ENCODE peak calls at places on chromosome 9, in eight cellular contexts. Z is right atrium auricular region, O is IMR-90, C is brain microvascular endothelial cell, F is BE2C, T is adrenal gland, J is AG09309, K is fibroblast of villous mesenchyme. W is an unnamed sample.

GRCh38 chr9:100277166-100277979 is 75.4 kb downstream of the TEX10 start:
- DNase-seq in K (peak), J (peak), T (no peak), O (peak), C (peak), F (no peak), Z (no peak), W (peak)

GRCh38 chr9:98323831-98324135 is 68.3 kb upstream of the TBC1D2 start:
- DNase-seq in T (no peak), F (no peak), C (no peak), O (no peak), Z (no peak), K (no peak), J (no peak), W (no peak)

GRCh38 chr9:120932086-120932818 is 5.7 kb upstream of the TRAF1 start:
- DNase-seq in F (no peak), C (no peak), Z (peak), K (no peak), J (no peak), O (no peak), T (peak), W (no peak)

GRCh38 chr9:137313956-137314560 is 12.0 kb upstream of the NRARP start:
- DNase-seq in K (no peak), T (no peak), F (no peak), J (no peak), C (no peak), Z (no peak), O (no peak), W (no peak)

GRCh38 chr9:77025146-77025545 is 5.7 kb downstream of the FOXB2 start:
- DNase-seq in K (no peak), J (no peak), O (no peak), Z (no peak), F (no peak), T (no peak), C (no peak), W (peak)

GRCh38 chr9:8653855-8654254 is 854.3 kb upstream of the DMAC1 start:
- DNase-seq in C (peak), O (no peak), J (no peak), K (no peak), F (no peak), T (no peak), Z (no peak), W (no peak)

GRCh38 chr9:104868687-104869404 is 59.1 kb downstream of the ABCA1 start:
- DNase-seq in F (no peak), J (peak), C (peak), Z (no peak), K (peak), O (peak), T (peak), W (peak)

GRCh38 chr9:134738869-134739659 is 97.5 kb downstream of the COL5A1 start:
- DNase-seq in Z (peak), T (peak), K (peak), C (peak), J (no peak), F (peak), O (peak), W (no peak)

GRCh38 chr9:70257991-70258691 is 637 bp upstream of the SMC5 start:
- DNase-seq in T (peak), O (peak), J (no peak), K (peak), Z (peak), C (peak), F (no peak), W (peak)

GRCh38 chr9:107782789-107783188 is 293.2 kb upstream of the KLF4 start:
- DNase-seq in T (no peak), K (peak), O (no peak), C (no peak), Z (no peak), F (no peak), J (no peak), W (no peak)

GRCh38 chr9:92637886-92638620 is 31.9 kb downstream of the IPPK start:
- DNase-seq in K (no peak), F (no peak), C (no peak), O (no peak), Z (peak), T (no peak), J (no peak), W (no peak)

GRCh38 chr9:126164796-126165525 is 161.7 kb upstream of the MVB12B start:
- DNase-seq in T (no peak), J (no peak), K (no peak), C (no peak), F (no peak), O (no peak), Z (peak), W (no peak)

DNA sequence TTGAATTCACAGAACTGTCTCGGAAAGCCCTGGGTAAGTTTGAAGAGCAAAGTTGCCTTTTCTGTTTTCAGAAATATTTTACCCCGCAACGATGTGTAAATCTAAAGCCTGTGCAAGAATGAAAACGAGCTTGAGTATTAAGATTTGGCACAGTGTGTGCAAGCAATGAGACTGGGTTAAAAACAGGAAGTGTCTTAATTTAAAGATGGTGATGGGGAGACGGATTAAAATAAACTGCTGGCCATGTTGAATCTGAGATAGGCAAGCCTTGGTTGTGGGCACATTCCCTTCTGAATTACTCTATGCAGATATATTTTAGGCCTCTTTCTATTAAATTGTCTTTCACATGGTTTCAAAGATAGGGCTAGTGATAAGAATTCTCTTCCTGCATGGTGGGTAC is 294.2 kb upstream of the DMRT1 start:
- DNase-seq in O (no peak), F (no peak), J (no peak), K (no peak), C (no peak), Z (no peak), T (no peak), W (no peak)
- H3K4me3 ChIP-seq in O (no peak), F (no peak), J (no peak), K (no peak), C (no peak), Z (peak), T (no peak), W (no peak)

DNA sequence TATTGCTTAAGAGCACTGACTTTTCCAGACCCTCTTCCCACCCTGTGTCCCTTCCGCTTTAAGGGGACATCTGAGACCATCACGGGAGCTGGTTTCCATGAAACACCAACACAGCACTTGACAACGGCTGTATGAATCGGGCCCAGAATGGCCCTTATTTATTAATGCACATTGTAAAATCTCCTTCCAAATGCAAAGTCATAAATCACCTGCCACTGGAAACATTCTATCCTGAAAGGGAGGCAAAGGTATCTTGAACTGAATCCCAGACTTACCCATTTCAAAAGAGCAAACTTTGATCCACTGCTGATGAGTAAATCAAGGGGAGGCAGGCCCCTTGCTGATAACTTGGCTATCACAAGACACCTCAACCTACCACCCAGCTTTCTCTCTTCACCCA is 37.4 kb downstream of the SHB start:
- DNase-seq in O (no peak), C (no peak), K (no peak), T (no peak), F (no peak), J (no peak), Z (no peak), W (no peak)
- H3K4me3 ChIP-seq in O (no peak), C (no peak), K (no peak), T (no peak), F (no peak), J (no peak), Z (no peak), W (no peak)

DNA sequence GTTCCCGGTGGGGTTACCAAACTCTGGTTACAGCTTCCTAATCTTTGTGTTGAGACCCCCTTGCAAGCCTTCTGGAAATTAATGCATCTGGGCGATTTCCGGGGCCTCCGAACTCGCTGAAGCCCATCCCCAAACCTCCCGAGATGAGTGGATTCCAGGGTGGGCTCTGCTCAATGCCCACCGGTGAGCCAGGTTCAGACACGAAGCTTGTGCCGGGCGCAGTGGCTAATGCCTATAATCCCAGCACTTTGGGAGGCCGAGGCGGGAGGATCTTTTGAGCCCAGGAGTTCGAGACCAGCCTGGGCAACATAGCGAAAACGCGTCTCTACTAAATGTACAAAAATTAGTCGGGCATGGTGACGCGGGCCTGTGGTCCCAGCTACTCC is 371 bp upstream of the HACD4 start:
- DNase-seq in K (no peak), T (peak), O (no peak), Z (no peak), C (no peak), F (no peak), J (no peak), W (no peak)
- H3K4me3 ChIP-seq in K (peak), T (no peak), O (peak), Z (peak), C (peak), F (no peak), J (peak), W (peak)

GRCh38 chr9:127813739-127814226 is 11.1 kb downstream of the FPGS start:
- DNase-seq in T (no peak), F (no peak), Z (no peak), K (no peak), J (no peak), O (no peak), C (no peak), W (no peak)

GRCh38 chr9:127809562-127810377 is 7.1 kb downstream of the FPGS start:
- DNase-seq in T (no peak), O (no peak), J (no peak), C (no peak), K (no peak), Z (no peak), F (peak), W (peak)

GRCh38 chr9:127812936-127813675 is 10.4 kb downstream of the FPGS start:
- DNase-seq in T (no peak), O (no peak), C (no peak), K (no peak), F (no peak), J (no peak), Z (no peak), W (no peak)

GRCh38 chr9:127810378-127811187 is 7.9 kb downstream of the FPGS start:
- DNase-seq in Z (no peak), J (no peak), C (no peak), F (no peak), T (no peak), O (no peak), K (no peak), W (no peak)

DNA sequence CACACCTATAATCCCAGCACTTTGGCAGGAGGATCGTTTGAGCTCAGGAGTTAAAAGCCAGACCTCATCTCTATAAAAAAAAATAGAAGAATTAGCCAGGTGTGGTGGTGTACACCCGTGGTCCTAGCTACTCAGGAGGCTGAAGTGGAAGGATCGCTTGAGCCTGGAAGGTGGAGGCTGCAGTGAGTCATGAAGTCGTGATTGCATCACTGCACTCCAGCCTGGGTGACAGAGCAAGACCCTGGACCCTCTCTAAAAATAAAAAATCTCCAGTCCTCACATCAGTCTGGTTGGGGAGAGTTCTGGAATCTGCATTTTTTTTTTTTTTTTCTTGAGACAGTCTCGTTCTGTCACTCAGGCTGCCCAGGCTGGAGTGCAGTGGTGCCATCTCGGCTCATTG is 9.3 kb downstream of the FPGS start:
- DNase-seq in F (no peak), K (no peak), T (no peak), C (no peak), Z (no peak), J (no peak), O (no peak), W (no peak)
- H3K4me3 ChIP-seq in F (no peak), K (no peak), T (no peak), C (no peak), Z (no peak), J (no peak), O (no peak), W (no peak)

GRCh38 chr9:36487482-36488321 is 85.0 kb upstream of the MELK start:
- DNase-seq in Z (peak), K (peak), O (peak), J (peak), F (peak), C (peak), T (peak), W (peak)

GRCh38 chr9:36486933-36487481 is 85.7 kb upstream of the MELK start:
- DNase-seq in J (no peak), K (no peak), O (no peak), Z (peak), F (peak), T (peak), C (peak), W (peak)

GRCh38 chr9:36488322-36488838 is 84.3 kb upstream of the MELK start:
- DNase-seq in O (no peak), F (no peak), C (no peak), J (no peak), K (no peak), T (no peak), Z (no peak), W (no peak)

GRCh38 chr9:36485647-36486453 is 85.8 kb upstream of the RNF38 start:
- DNase-seq in T (peak), Z (peak), F (no peak), C (no peak), O (peak), J (no peak), K (no peak), W (peak)

GRCh38 chr9:36486454-36486932 is 86.2 kb upstream of the MELK start:
- DNase-seq in C (no peak), J (no peak), F (peak), T (no peak), K (no peak), O (peak), Z (no peak), W (no peak)
- H3K4me3 ChIP-seq in C (peak), J (peak), F (peak), T (peak), K (peak), O (peak), Z (peak), W (peak)

DNA sequence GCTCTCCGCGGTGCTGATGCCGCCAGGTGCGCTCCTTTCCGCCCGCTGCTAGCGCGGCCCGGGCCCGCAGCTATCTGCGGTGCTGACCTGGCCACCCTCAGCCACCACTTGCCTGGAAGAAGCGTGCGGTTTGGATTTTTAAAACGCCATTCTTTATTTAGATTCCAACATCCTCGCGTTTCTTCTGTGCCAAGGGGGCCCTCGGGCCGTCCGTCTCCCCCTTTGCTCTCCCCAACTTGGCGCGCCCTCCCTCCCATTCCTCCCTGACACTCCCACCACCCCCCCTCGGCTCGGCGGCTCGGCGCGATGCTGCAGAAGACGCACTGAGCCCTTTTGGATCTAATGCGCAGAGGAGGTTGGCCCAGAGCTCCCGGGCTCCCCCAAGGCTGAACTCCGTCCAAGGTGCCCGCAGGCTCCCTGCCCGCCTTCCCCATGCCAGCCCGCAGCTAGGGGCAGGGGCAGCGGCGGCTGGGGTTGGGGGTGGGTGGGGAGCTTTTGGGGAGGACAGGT is at the start of gene BARHL1:
- DNase-seq in J (no peak), K (no peak), F (no peak), O (no peak), T (no peak), C (no peak), Z (no peak), W (no peak)
- H3K4me3 ChIP-seq in J (peak), K (peak), F (peak), O (peak), T (no peak), C (peak), Z (no peak), W (peak)

GRCh38 chr9:91211919-91212318 is 149.8 kb downstream of the AUH start:
- DNase-seq in J (no peak), F (no peak), K (peak), O (no peak), Z (no peak), T (no peak), C (no peak), W (no peak)
- H3K4me3 ChIP-seq in J (no peak), F (no peak), K (peak), O (no peak), Z (no peak), T (no peak), C (no peak), W (no peak)

GRCh38 chr9:109109962-109110325 is 9.8 kb downstream of the TMEM245 start:
- DNase-seq in O (no peak), T (no peak), J (no peak), F (no peak), C (no peak), K (no peak), Z (no peak), W (no peak)
- H3K4me3 ChIP-seq in O (no peak), T (no peak), J (no peak), F (no peak), C (no peak), K (no peak), Z (no peak), W (no peak)

GRCh38 chr9:95349109-95350038 is 31.9 kb upstream of the FANCC start:
- DNase-seq in F (no peak), Z (no peak), J (no peak), K (no peak), O (no peak), C (no peak), T (no peak), W (no peak)
- H3K4me3 ChIP-seq in F (no peak), Z (no peak), J (no peak), K (peak), O (peak), C (peak), T (no peak), W (peak)

GRCh38 chr9:18881740-18882139 is 151.3 kb downstream of the SAXO1 start:
- DNase-seq in Z (no peak), K (no peak), C (no peak), J (no peak), O (no peak), T (no peak), F (no peak), W (no peak)
- H3K4me3 ChIP-seq in Z (no peak), K (no peak), C (no peak), J (no peak), O (no peak), T (no peak), F (no peak), W (no peak)

W was measured in bronchial epithelial cell.